ENCODE peak calls at places on chromosomes 4 and X, in eight cellular contexts. W is suprapubic skin, D is HepG2, T is transverse colon, V is A549, Z is ovary, Q is GM12878, H is esophagus muscularis mucosa. N is an unnamed sample. For H3K4me1, the result is how much of the 10 kb centered on the place peaks cover.

GRCh38 chr4:25792200-25792791 is 70.5 kb downstream of the SEL1L3 start:
- DNase-seq in Z (no peak), W (no peak), Q (no peak), D (peak), H (no peak), T (peak), V (peak), N (no peak)

GRCh38 chr4:77782102-77782835 is 36.9 kb downstream of the CNOT6L start:
- DNase-seq in D (no peak), T (no peak), Q (no peak), W (no peak), V (no peak), Z (no peak), H (no peak), N (no peak)

GRCh38 chrX:138287200-138287865 is 424.2 kb downstream of the FGF13 start:
- DNase-seq in V (no peak), D (no peak), Z (no peak), H (no peak), W (no peak), Q (no peak), T (no peak), N (no peak)

GRCh38 chr4:7985891-7986441 is 46.3 kb upstream of the AFAP1 start:
- DNase-seq in Q (no peak), Z (no peak), T (no peak), W (no peak), D (peak), V (no peak), H (no peak), N (no peak)

GRCh38 chrX:55056820-55057690 is 17.8 kb upstream of the PAGE2B start:
- DNase-seq in W (no peak), V (no peak), D (no peak), T (no peak), Z (no peak), H (no peak), Q (no peak), N (no peak)

GRCh38 chr4:30802622-30803323 is 82.6 kb downstream of the PCDH7 start:
- DNase-seq in D (no peak), V (no peak), Z (no peak), T (no peak), Q (no peak), H (no peak), W (no peak), N (no peak)

GRCh38 chr4:92232566-92232965 is 71.2 kb upstream of the GRID2 start:
- DNase-seq in Q (no peak), W (no peak), Z (no peak), T (no peak), H (no peak), V (no peak), D (no peak), N (no peak)

GRCh38 chrX:77785400-77785745 is 643 bp downstream of the ATRX start:
- DNase-seq in T (peak), D (no peak), Q (no peak), H (no peak), W (no peak), Z (no peak), V (peak), N (no peak)

GRCh38 chr4:14458463-14458862 is 543.8 kb upstream of the CPEB2 start:
- DNase-seq in Z (no peak), H (no peak), V (no peak), T (no peak), W (no peak), D (no peak), Q (no peak), N (no peak)

GRCh38 chrX:420496-421223 is 34.0 kb upstream of the PPP2R3B start:
- DNase-seq in T (no peak), W (no peak), Z (no peak), D (no peak), Q (no peak), H (no peak), V (no peak), N (no peak)

GRCh38 chr4:63786181-63786580 is 623.1 kb downstream of the TECRL start:
- DNase-seq in Q (no peak), H (no peak), Z (no peak), D (no peak), W (no peak), V (no peak), T (no peak), N (no peak)

GRCh38 chrX:77446029-77446585 is 1.1 kb upstream of the FGF16 start:
- DNase-seq in W (peak), Z (no peak), H (no peak), T (peak), D (no peak), V (no peak), Q (no peak), N (no peak)

GRCh38 chrX:110317820-110318663 is at the start of gene AMMECR1:
- DNase-seq in H (peak), D (peak), Q (no peak), V (peak), Z (peak), T (peak), W (peak), N (peak)

GRCh38 chr4:147285751-147286150 is 195.1 kb upstream of the EDNRA start:
- DNase-seq in W (no peak), H (no peak), V (no peak), Z (no peak), T (no peak), D (no peak), Q (no peak), N (no peak)

GRCh38 chr4:107825072-107825789 is 499 bp downstream of the SGMS2 start:
- DNase-seq in W (peak), V (peak), Z (peak), Q (no peak), T (peak), H (peak), D (no peak), N (peak)

GRCh38 chr4:15682790-15683495 is 1.3 kb downstream of the FAM200B start:
- DNase-seq in V (no peak), T (no peak), W (no peak), D (no peak), Q (no peak), Z (no peak), H (no peak), N (no peak)

GRCh38 chrX:47749185-47749967 is 87.3 kb upstream of the ZNF81 start:
- DNase-seq in V (no peak), Z (peak), W (no peak), D (no peak), Q (no peak), T (no peak), H (no peak), N (no peak)

GRCh38 chrX:874061-874460 is 243.5 kb downstream of the SHOX start:
- DNase-seq in Q (no peak), T (no peak), H (no peak), V (no peak), D (no peak), W (no peak), Z (no peak), N (no peak)

GRCh38 chr4:81470456-81471327 is 1.0 kb downstream of the RASGEF1B start:
- DNase-seq in D (no peak), W (peak), V (no peak), H (no peak), T (peak), Q (no peak), Z (no peak), N (peak)

GRCh38 chr4:129428454-129428853 is 332.5 kb downstream of the C4orf33 start:
- DNase-seq in V (no peak), Q (no peak), W (no peak), T (no peak), Z (no peak), D (no peak), H (no peak), N (no peak)

GRCh38 chr4:47383829-47384427 is 79.6 kb downstream of the COMMD8 start:
- DNase-seq in D (peak), H (no peak), V (peak), Q (no peak), W (no peak), T (no peak), Z (no peak), N (no peak)

GRCh38 chrX:17036172-17036961 is 89.9 kb downstream of the REPS2 start:
- DNase-seq in T (no peak), Q (no peak), W (no peak), V (no peak), H (no peak), Z (no peak), D (no peak), N (no peak)

GRCh38 chrX:10014462-10015373 is 47.6 kb downstream of the CLDN34 start:
- DNase-seq in V (peak), W (peak), T (peak), Z (peak), Q (no peak), D (peak), H (peak), N (peak)

GRCh38 chr4:38132140-38132673 is 172.0 kb downstream of the PTTG2 start:
- DNase-seq in H (no peak), V (no peak), Z (peak), W (peak), T (peak), D (no peak), Q (peak), N (peak)

GRCh38 chr4:38130884-38131283 is 170.7 kb downstream of the PTTG2 start:
- DNase-seq in W (peak), H (no peak), Z (no peak), Q (no peak), V (no peak), D (no peak), T (no peak), N (no peak)

GRCh38 chr4:38128478-38129451 is 168.6 kb downstream of the PTTG2 start:
- DNase-seq in H (no peak), Z (no peak), T (peak), D (peak), V (no peak), W (peak), Q (peak), N (no peak)

GRCh38 chr4:38131371-38132139 is 171.4 kb downstream of the PTTG2 start:
- DNase-seq in V (no peak), D (no peak), Z (no peak), W (no peak), Q (peak), T (peak), H (no peak), N (peak)

DNA sequence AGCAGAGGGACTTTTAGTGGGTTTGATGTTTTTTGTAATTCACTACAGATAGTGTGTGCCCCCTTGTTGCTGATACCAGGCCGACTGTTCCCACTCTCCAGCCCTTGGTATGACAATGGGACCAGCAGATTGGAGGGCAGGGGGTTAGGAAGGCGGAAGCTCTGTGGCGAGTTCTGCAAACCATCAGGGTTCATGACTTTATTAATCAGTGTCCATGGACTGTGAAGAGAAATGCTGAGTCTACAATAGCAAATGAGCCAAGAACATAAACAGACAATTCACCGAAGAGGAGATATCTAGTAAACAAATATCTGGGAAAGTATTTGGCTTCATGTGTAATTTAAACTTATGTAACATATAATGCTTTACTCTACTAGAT is 169.2 kb downstream of the PTTG2 start:
- DNase-seq in Z (no peak), Q (no peak), W (no peak), D (no peak), T (no peak), V (no peak), H (no peak), N (no peak)
- H3K4me1 ChIP-seq in Z (under half), Q (half or more), W (under half), D (half or more), T (half or more), V (under half), H (half or more), N (under half)

GRCh38 chr4:84578540-84579409 is 4.2 kb upstream of the CDS1 start:
- DNase-seq in D (peak), T (peak), Z (no peak), H (no peak), Q (no peak), W (no peak), V (peak), N (peak)
- TF ChIP-seq EP300 in D (no peak), T (no peak), Z (no peak), H (no peak), Q (no peak), W (no peak), V (no peak), N (no peak)

DNA sequence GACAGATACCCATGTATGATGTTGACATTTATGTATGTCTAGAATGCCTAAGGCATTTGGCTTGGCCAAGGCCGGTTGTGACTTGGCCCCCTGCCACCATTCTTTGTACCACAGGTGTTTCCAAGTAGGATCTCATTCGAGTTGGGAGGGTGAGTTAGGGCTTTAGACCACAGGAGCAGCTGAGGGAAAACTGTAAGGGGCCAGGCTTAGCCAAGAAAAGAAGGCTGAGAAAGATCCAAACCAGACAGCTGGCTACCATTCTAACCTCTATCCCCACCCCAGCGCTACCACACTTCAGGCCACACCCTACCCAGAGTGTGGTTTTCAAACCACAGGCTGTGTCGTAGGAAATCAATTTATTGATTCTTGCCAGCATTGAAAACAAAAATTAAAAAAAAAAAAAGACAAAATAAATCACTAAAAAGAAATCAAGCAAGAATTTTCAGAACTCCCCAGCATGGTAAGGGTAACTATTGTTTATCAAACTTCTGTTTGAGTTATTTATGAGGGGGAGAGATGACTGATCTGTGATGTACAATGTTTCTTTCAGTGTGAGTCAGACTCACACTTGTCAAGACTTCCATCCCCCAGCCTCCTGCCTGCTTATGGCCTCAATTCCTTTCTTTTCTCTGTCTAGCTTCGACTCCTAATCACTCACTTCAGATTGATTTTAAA is 9.9 kb downstream of the TMSB4X start:
- DNase-seq in D (no peak), H (no peak), V (peak), T (peak), Z (no peak), W (no peak), Q (no peak), N (no peak)
- H3K4me1 ChIP-seq in D (under half), H (under half), V (under half), T (under half), Z (under half), W (under half), Q (half or more), N (under half)

DNA sequence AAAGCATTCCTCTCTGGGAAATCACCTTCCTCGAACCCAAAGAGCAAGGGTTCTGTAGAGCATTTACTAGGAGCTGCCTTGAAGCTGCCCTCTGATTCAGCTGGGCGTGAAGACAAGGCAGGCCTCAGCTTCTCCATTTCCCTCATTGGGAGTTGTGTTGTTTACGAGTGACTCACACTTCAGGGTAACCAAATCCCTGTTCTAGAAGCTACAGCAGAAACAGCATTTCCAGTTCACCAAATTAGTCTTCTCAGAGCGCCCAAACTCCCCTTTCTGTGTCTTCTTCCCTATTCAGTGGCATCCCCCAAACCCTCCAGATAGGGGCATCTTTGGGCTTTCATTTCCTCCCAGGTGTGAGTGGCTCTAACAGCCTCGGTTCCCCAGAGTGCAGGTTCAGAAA is 858 bp upstream of the XPNPEP2 start:
- DNase-seq in T (no peak), Q (no peak), H (no peak), W (peak), V (no peak), D (no peak), Z (no peak), N (no peak)
- TF ChIP-seq EP300 in T (no peak), Q (no peak), H (no peak), W (no peak), V (no peak), D (no peak), Z (no peak), N (no peak)

GRCh38 chr4:156196722-156197121 is 243.1 kb upstream of the CTSO start:
- DNase-seq in T (no peak), Z (no peak), Q (no peak), W (no peak), V (no peak), D (no peak), H (no peak), N (no peak)

GRCh38 chr4:156195914-156196313 is 242.2 kb upstream of the CTSO start:
- DNase-seq in W (no peak), V (no peak), Z (no peak), Q (peak), H (no peak), D (no peak), T (no peak), N (no peak)

GRCh38 chr4:156198511-156198910 is 244.8 kb upstream of the CTSO start:
- DNase-seq in W (no peak), Q (no peak), D (no peak), V (no peak), Z (no peak), T (no peak), H (no peak), N (no peak)

GRCh38 chr4:156194896-156195295 is 241.2 kb upstream of the CTSO start:
- DNase-seq in V (no peak), Z (no peak), W (no peak), D (no peak), Q (no peak), H (no peak), T (no peak), N (no peak)

GRCh38 chr4:156197216-156197615 is 243.6 kb upstream of the CTSO start:
- DNase-seq in Q (no peak), T (no peak), V (no peak), H (no peak), Z (no peak), W (no peak), D (no peak), N (no peak)
- H3K4me1 ChIP-seq in Q (under half), T (under half), V (under half), H (under half), Z (under half), W (under half), D (under half), N (under half)

GRCh38 chrX:100870527-100870926 is 3.6 kb downstream of the NOX1 start:
- DNase-seq in V (no peak), Z (no peak), H (no peak), D (no peak), Q (no peak), T (no peak), W (no peak), N (no peak)

GRCh38 chrX:100872161-100872560 is 2.0 kb downstream of the NOX1 start:
- DNase-seq in Q (no peak), D (no peak), Z (no peak), H (no peak), V (no peak), W (no peak), T (no peak), N (no peak)

GRCh38 chrX:100874240-100874798 is at the start of gene NOX1:
- DNase-seq in D (no peak), Z (no peak), Q (no peak), W (no peak), T (peak), V (no peak), H (no peak), N (no peak)
- TF ChIP-seq EP300 in D (no peak), Z (no peak), Q (no peak), W (no peak), T (no peak), V (no peak), H (no peak), N (no peak)

GRCh38 chr4:123600921-123601904 is 204.6 kb downstream of the SPRY1 start:
- DNase-seq in Q (no peak), V (no peak), H (no peak), W (no peak), Z (no peak), T (no peak), D (no peak), N (no peak)

GRCh38 chr4:123606336-123606735 is 209.7 kb downstream of the SPRY1 start:
- DNase-seq in W (no peak), T (no peak), H (no peak), Q (no peak), Z (no peak), D (no peak), V (no peak), N (no peak)

GRCh38 chr4:123602007-123602406 is 205.4 kb downstream of the SPRY1 start:
- DNase-seq in Z (no peak), V (no peak), D (no peak), Q (no peak), W (no peak), H (no peak), T (no peak), N (no peak)

GRCh38 chr4:123600426-123600825 is 203.8 kb downstream of the SPRY1 start:
- DNase-seq in T (no peak), H (no peak), Z (no peak), W (no peak), Q (no peak), D (no peak), V (no peak), N (no peak)

DNA sequence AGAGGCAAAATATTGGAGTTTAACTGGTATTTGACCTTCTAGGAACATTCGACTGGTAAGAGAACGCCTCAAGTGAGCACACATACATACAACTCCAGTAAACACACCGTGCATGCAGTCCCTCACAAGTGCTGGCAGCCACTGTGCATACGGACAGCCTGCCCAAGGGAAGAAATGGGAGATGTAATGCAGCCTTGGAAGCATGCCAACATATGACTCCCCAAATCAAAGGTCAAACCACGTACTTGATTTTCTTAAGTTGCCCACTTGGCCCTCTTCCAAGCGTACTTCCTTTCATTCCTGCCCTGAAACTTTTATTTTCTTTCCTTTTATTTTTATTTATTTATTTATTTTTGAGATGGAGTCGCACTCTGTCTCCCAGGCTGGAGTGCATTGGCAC is 206.6 kb downstream of the SPRY1 start:
- DNase-seq in Q (no peak), Z (no peak), H (no peak), T (peak), W (no peak), V (no peak), D (peak), N (no peak)
- H3K4me1 ChIP-seq in Q (under half), Z (under half), H (under half), T (half or more), W (under half), V (under half), D (under half), N (under half)

GRCh38 chr4:140331245-140331644 is 42.2 kb upstream of the SCOC start:
- DNase-seq in Z (no peak), W (no peak), D (no peak), H (no peak), V (no peak), Q (no peak), T (no peak), N (no peak)

GRCh38 chr4:140330311-140330900 is 43.0 kb upstream of the SCOC start:
- DNase-seq in H (no peak), Z (no peak), W (no peak), Q (no peak), D (peak), T (no peak), V (peak), N (no peak)

GRCh38 chr4:140326395-140326993 is 47.0 kb upstream of the SCOC start:
- DNase-seq in D (peak), H (no peak), V (peak), W (no peak), Q (no peak), T (peak), Z (peak), N (no peak)
- TF ChIP-seq EP300 in D (no peak), H (no peak), V (no peak), W (no peak), Q (no peak), T (no peak), Z (no peak), N (no peak)

GRCh38 chr4:139886798-139887197 is 221.2 kb downstream of the MGST2 start:
- DNase-seq in V (no peak), H (no peak), W (no peak), Z (no peak), Q (no peak), T (no peak), D (no peak), N (no peak)
- H3K4me1 ChIP-seq in V (under half), H (under half), W (under half), Z (under half), Q (under half), T (under half), D (under half), N (under half)

GRCh38 chr4:13344216-13344615 is 139.9 kb downstream of the RAB28 start:
- DNase-seq in W (no peak), Q (no peak), H (peak), Z (no peak), V (no peak), T (no peak), D (no peak), N (no peak)
- TF ChIP-seq EP300 in W (no peak), Q (no peak), H (no peak), Z (no peak), V (no peak), T (no peak), D (no peak), N (no peak)

N was measured in tibial nerve.